ENCODE peak calls at places on chromosomes 11 and 22, in eight cellular contexts. One of them, this sample, is unnamed.

GRCh38 chr11:128324531-128325141 is 262.7 kb downstream of the ETS1 start:
- DNase-seq in stimulated activated naive CD8-positive, alpha-beta T cell treated with anti-CD3 and anti-CD28 coated beads, Interleukin-15, Interleukin-2, amounts not matched to agents 100 U/mL and 50 U/mL, for 24 hours: peak; percentile 78
- DNase-seq in H54: no peak
- DNase-seq in stimulated activated CD4-positive, alpha-beta T cell treated with anti-CD3 and anti-CD28 coated beads, Interleukin-4, amount 100 ng/mL, for 1 hour: peak; percentile 63
- DNase-seq in endothelial cell: no peak
- DNase-seq in fibroblast of the conjunctiva: no peak
- DNase-seq in foreskin fibroblast: no peak
- DNase-seq in NCI-H2029: no peak
- DNase-seq in this sample: no peak

GRCh38 chr11:46389450-46390330 is 1.9 kb downstream of the CHRM4 start:
- DNase-seq in stimulated activated naive CD8-positive, alpha-beta T cell treated with anti-CD3 and anti-CD28 coated beads, Interleukin-15, Interleukin-2, amounts not matched to agents 100 U/mL and 50 U/mL, for 24 hours: peak; percentile 82
- DNase-seq in H54: peak; percentile 99
- DNase-seq in stimulated activated CD4-positive, alpha-beta T cell treated with anti-CD3 and anti-CD28 coated beads, Interleukin-4, amount 100 ng/mL, for 1 hour: peak; percentile 52
- DNase-seq in endothelial cell: peak; percentile 89
- DNase-seq in fibroblast of the conjunctiva: no peak
- DNase-seq in foreskin fibroblast: peak; percentile 57
- DNase-seq in NCI-H2029: peak; percentile 53
- DNase-seq in this sample: no peak

GRCh38 chr11:78933361-78933760 is 358.7 kb upstream of the NARS2 start:
- DNase-seq in stimulated activated naive CD8-positive, alpha-beta T cell treated with anti-CD3 and anti-CD28 coated beads, Interleukin-15, Interleukin-2, amounts not matched to agents 100 U/mL and 50 U/mL, for 24 hours: no peak
- DNase-seq in H54: no peak
- DNase-seq in stimulated activated CD4-positive, alpha-beta T cell treated with anti-CD3 and anti-CD28 coated beads, Interleukin-4, amount 100 ng/mL, for 1 hour: no peak
- DNase-seq in endothelial cell: no peak
- DNase-seq in fibroblast of the conjunctiva: no peak
- DNase-seq in foreskin fibroblast: no peak
- DNase-seq in NCI-H2029: no peak
- DNase-seq in this sample: no peak

GRCh38 chr22:49600891-49601431 is 226.7 kb downstream of the BRD1 start:
- DNase-seq in stimulated activated naive CD8-positive, alpha-beta T cell treated with anti-CD3 and anti-CD28 coated beads, Interleukin-15, Interleukin-2, amounts not matched to agents 100 U/mL and 50 U/mL, for 24 hours: no peak
- DNase-seq in H54: no peak
- DNase-seq in stimulated activated CD4-positive, alpha-beta T cell treated with anti-CD3 and anti-CD28 coated beads, Interleukin-4, amount 100 ng/mL, for 1 hour: no peak
- DNase-seq in endothelial cell: no peak
- DNase-seq in fibroblast of the conjunctiva: no peak
- DNase-seq in foreskin fibroblast: no peak
- DNase-seq in NCI-H2029: no peak
- DNase-seq in this sample: no peak

GRCh38 chr11:129190087-129190486 is 2.0 kb downstream of the ARHGAP32 start:
- DNase-seq in stimulated activated naive CD8-positive, alpha-beta T cell treated with anti-CD3 and anti-CD28 coated beads, Interleukin-15, Interleukin-2, amounts not matched to agents 100 U/mL and 50 U/mL, for 24 hours: no peak
- DNase-seq in H54: no peak
- DNase-seq in stimulated activated CD4-positive, alpha-beta T cell treated with anti-CD3 and anti-CD28 coated beads, Interleukin-4, amount 100 ng/mL, for 1 hour: no peak
- DNase-seq in endothelial cell: no peak
- DNase-seq in fibroblast of the conjunctiva: no peak
- DNase-seq in foreskin fibroblast: peak; percentile 30
- DNase-seq in NCI-H2029: no peak
- DNase-seq in this sample: no peak

GRCh38 chr22:17754233-17754925 is 19.9 kb downstream of the BID start:
- DNase-seq in stimulated activated naive CD8-positive, alpha-beta T cell treated with anti-CD3 and anti-CD28 coated beads, Interleukin-15, Interleukin-2, amounts not matched to agents 100 U/mL and 50 U/mL, for 24 hours: peak; percentile 63
- DNase-seq in H54: no peak
- DNase-seq in stimulated activated CD4-positive, alpha-beta T cell treated with anti-CD3 and anti-CD28 coated beads, Interleukin-4, amount 100 ng/mL, for 1 hour: peak; percentile 30
- DNase-seq in endothelial cell: no peak
- DNase-seq in fibroblast of the conjunctiva: no peak
- DNase-seq in foreskin fibroblast: no peak
- DNase-seq in NCI-H2029: no peak
- DNase-seq in this sample: no peak

GRCh38 chr22:49810363-49811013 is 17.2 kb downstream of the BRD1 start:
- DNase-seq in stimulated activated naive CD8-positive, alpha-beta T cell treated with anti-CD3 and anti-CD28 coated beads, Interleukin-15, Interleukin-2, amounts not matched to agents 100 U/mL and 50 U/mL, for 24 hours: no peak
- DNase-seq in H54: no peak
- DNase-seq in stimulated activated CD4-positive, alpha-beta T cell treated with anti-CD3 and anti-CD28 coated beads, Interleukin-4, amount 100 ng/mL, for 1 hour: no peak
- DNase-seq in endothelial cell: no peak
- DNase-seq in fibroblast of the conjunctiva: no peak
- DNase-seq in foreskin fibroblast: no peak
- DNase-seq in NCI-H2029: no peak
- DNase-seq in this sample: no peak

GRCh38 chr11:44110231-44110679 is 14.8 kb downstream of the EXT2 start:
- DNase-seq in stimulated activated naive CD8-positive, alpha-beta T cell treated with anti-CD3 and anti-CD28 coated beads, Interleukin-15, Interleukin-2, amounts not matched to agents 100 U/mL and 50 U/mL, for 24 hours: peak; percentile 70
- DNase-seq in H54: peak; percentile 45
- DNase-seq in stimulated activated CD4-positive, alpha-beta T cell treated with anti-CD3 and anti-CD28 coated beads, Interleukin-4, amount 100 ng/mL, for 1 hour: peak; percentile 49
- DNase-seq in endothelial cell: peak; percentile 64
- DNase-seq in fibroblast of the conjunctiva: peak; percentile 22
- DNase-seq in foreskin fibroblast: no peak
- DNase-seq in NCI-H2029: peak; percentile 27
- DNase-seq in this sample: no peak

GRCh38 chr11:15769203-15769602 is 587.1 kb downstream of the SOX6 start:
- DNase-seq in stimulated activated naive CD8-positive, alpha-beta T cell treated with anti-CD3 and anti-CD28 coated beads, Interleukin-15, Interleukin-2, amounts not matched to agents 100 U/mL and 50 U/mL, for 24 hours: no peak
- DNase-seq in H54: no peak
- DNase-seq in stimulated activated CD4-positive, alpha-beta T cell treated with anti-CD3 and anti-CD28 coated beads, Interleukin-4, amount 100 ng/mL, for 1 hour: no peak
- DNase-seq in endothelial cell: no peak
- DNase-seq in fibroblast of the conjunctiva: no peak
- DNase-seq in foreskin fibroblast: no peak
- DNase-seq in NCI-H2029: no peak
- DNase-seq in this sample: no peak

GRCh38 chr11:59669611-59670009 is 773 bp upstream of the PATL1 start:
- DNase-seq in stimulated activated naive CD8-positive, alpha-beta T cell treated with anti-CD3 and anti-CD28 coated beads, Interleukin-15, Interleukin-2, amounts not matched to agents 100 U/mL and 50 U/mL, for 24 hours: no peak
- DNase-seq in H54: peak; percentile 15
- DNase-seq in stimulated activated CD4-positive, alpha-beta T cell treated with anti-CD3 and anti-CD28 coated beads, Interleukin-4, amount 100 ng/mL, for 1 hour: no peak
- DNase-seq in endothelial cell: peak; percentile 33
- DNase-seq in fibroblast of the conjunctiva: peak; percentile 29
- DNase-seq in foreskin fibroblast: peak; percentile 46
- DNase-seq in NCI-H2029: no peak
- DNase-seq in this sample: peak; percentile 61

GRCh38 chr11:110900426-110900825 is 188.2 kb upstream of the ARHGAP20 start:
- DNase-seq in stimulated activated naive CD8-positive, alpha-beta T cell treated with anti-CD3 and anti-CD28 coated beads, Interleukin-15, Interleukin-2, amounts not matched to agents 100 U/mL and 50 U/mL, for 24 hours: no peak
- DNase-seq in H54: no peak
- DNase-seq in stimulated activated CD4-positive, alpha-beta T cell treated with anti-CD3 and anti-CD28 coated beads, Interleukin-4, amount 100 ng/mL, for 1 hour: no peak
- DNase-seq in endothelial cell: no peak
- DNase-seq in fibroblast of the conjunctiva: no peak
- DNase-seq in foreskin fibroblast: no peak
- DNase-seq in NCI-H2029: no peak
- DNase-seq in this sample: no peak

GRCh38 chr11:19873730-19874129 is 161.1 kb downstream of the NAV2 start:
- DNase-seq in stimulated activated naive CD8-positive, alpha-beta T cell treated with anti-CD3 and anti-CD28 coated beads, Interleukin-15, Interleukin-2, amounts not matched to agents 100 U/mL and 50 U/mL, for 24 hours: no peak
- DNase-seq in H54: no peak
- DNase-seq in stimulated activated CD4-positive, alpha-beta T cell treated with anti-CD3 and anti-CD28 coated beads, Interleukin-4, amount 100 ng/mL, for 1 hour: no peak
- DNase-seq in endothelial cell: no peak
- DNase-seq in fibroblast of the conjunctiva: no peak
- DNase-seq in foreskin fibroblast: no peak
- DNase-seq in NCI-H2029: peak; percentile 41
- DNase-seq in this sample: no peak

GRCh38 chr11:111306321-111306720 is 8.0 kb downstream of the POU2AF3 start:
- DNase-seq in stimulated activated naive CD8-positive, alpha-beta T cell treated with anti-CD3 and anti-CD28 coated beads, Interleukin-15, Interleukin-2, amounts not matched to agents 100 U/mL and 50 U/mL, for 24 hours: no peak
- DNase-seq in H54: no peak
- DNase-seq in stimulated activated CD4-positive, alpha-beta T cell treated with anti-CD3 and anti-CD28 coated beads, Interleukin-4, amount 100 ng/mL, for 1 hour: no peak
- DNase-seq in endothelial cell: no peak
- DNase-seq in fibroblast of the conjunctiva: no peak
- DNase-seq in foreskin fibroblast: no peak
- DNase-seq in NCI-H2029: no peak
- DNase-seq in this sample: no peak

This sample was measured in retinal pigment epithelial cell.